ENCODE peak calls at places on chromosome 10, in eight cellular contexts. X, T, Z, K, V, F, C and M are unnamed samples. For H3K4me1, the result is how much of the 10 kb centered on the place peaks cover.

GRCh38 chr10:10313099-10313875 is 704.4 kb upstream of the CELF2 start:
- DNase-seq in V (no peak), K (no peak), F (no peak), C (no peak), T (no peak), X (no peak), Z (peak), M (no peak)

GRCh38 chr10:90193240-90193985 is 492.0 kb downstream of the KIF20B start:
- DNase-seq in X (no peak), T (no peak), C (peak), F (no peak), Z (peak), K (no peak), V (no peak), M (no peak)

GRCh38 chr10:96129387-96130325 is at the start of gene ZNF518A:
- DNase-seq in C (peak), Z (peak), K (peak), T (peak), X (peak), V (peak), F (peak), M (peak)

GRCh38 chr10:64785816-64786215 is 1264.6 kb downstream of the REEP3 start:
- DNase-seq in F (no peak), T (no peak), K (no peak), X (no peak), Z (no peak), C (no peak), V (no peak), M (no peak)

GRCh38 chr10:47152861-47153349 is 147.1 kb upstream of the GDF10 start:
- DNase-seq in X (no peak), K (no peak), Z (no peak), C (peak), T (no peak), F (no peak), V (no peak), M (no peak)

GRCh38 chr10:73414230-73414981 is 548 bp upstream of the ANXA7 start:
- DNase-seq in K (no peak), X (no peak), V (no peak), Z (no peak), T (no peak), F (no peak), C (peak), M (no peak)

GRCh38 chr10:59709472-59710125 is at the start of gene SLC16A9:
- DNase-seq in X (peak), Z (peak), F (no peak), K (peak), V (peak), C (peak), T (no peak), M (peak)

GRCh38 chr10:132685121-132685891 is 100.6 kb downstream of the NKX6-2 start:
- DNase-seq in K (no peak), Z (peak), V (no peak), F (no peak), C (peak), T (no peak), X (no peak), M (peak)

GRCh38 chr10:11595395-11595692 is 16.1 kb downstream of the USP6NL start:
- DNase-seq in Z (peak), X (no peak), C (peak), T (no peak), F (no peak), K (no peak), V (no peak), M (no peak)

GRCh38 chr10:13700461-13701144 is 113.8 kb downstream of the PRPF18 start:
- DNase-seq in X (no peak), F (no peak), V (no peak), C (no peak), Z (no peak), T (no peak), K (no peak), M (no peak)

GRCh38 chr10:7908541-7909210 is 90.4 kb downstream of the TAF3 start:
- DNase-seq in F (no peak), X (no peak), C (no peak), Z (peak), T (no peak), V (no peak), K (peak), M (no peak)

GRCh38 chr10:113056030-113056429 is 106.0 kb downstream of the TCF7L2 start:
- DNase-seq in V (no peak), C (no peak), F (no peak), X (no peak), T (no peak), Z (peak), K (no peak), M (no peak)

GRCh38 chr10:63976538-63976937 is 455.3 kb downstream of the REEP3 start:
- DNase-seq in T (no peak), F (no peak), K (peak), V (peak), C (peak), X (peak), Z (peak), M (peak)

GRCh38 chr10:88849224-88849623 is 2.4 kb downstream of the ANKRD22 start:
- DNase-seq in K (no peak), X (no peak), F (no peak), T (no peak), Z (peak), C (peak), V (no peak), M (no peak)

GRCh38 chr10:49298666-49298989 is 342 bp upstream of the C10orf71 start:
- DNase-seq in C (peak), F (no peak), X (peak), T (no peak), Z (no peak), V (no peak), K (no peak), M (peak)

GRCh38 chr10:68178592-68178991 is 53.3 kb downstream of the ATOH7 start:
- DNase-seq in V (no peak), K (no peak), T (no peak), X (no peak), F (no peak), Z (no peak), C (no peak), M (no peak)

GRCh38 chr10:69413221-69413865 is 3.4 kb downstream of the TACR2 start:
- DNase-seq in F (no peak), T (no peak), Z (peak), X (peak), C (peak), K (peak), V (peak), M (peak)

GRCh38 chr10:112584276-112584675 is 137.3 kb downstream of the VTI1A start:
- DNase-seq in K (no peak), F (no peak), X (no peak), T (no peak), V (no peak), Z (peak), C (peak), M (no peak)

GRCh38 chr10:57716884-57717283 is 550.8 kb downstream of the IPMK start:
- DNase-seq in Z (peak), T (no peak), K (no peak), F (no peak), X (no peak), V (peak), C (peak), M (peak)

GRCh38 chr10:5959581-5960069 is 17.7 kb downstream of the IL15RA start:
- DNase-seq in F (no peak), Z (no peak), X (no peak), K (no peak), T (no peak), C (no peak), V (no peak), M (no peak)

GRCh38 chr10:78532480-78533046 is 498.9 kb downstream of the RPS24 start:
- DNase-seq in C (no peak), K (peak), V (no peak), T (no peak), F (no peak), Z (no peak), X (no peak), M (no peak)

GRCh38 chr10:13417459-13418126 is 69.5 kb upstream of the SEPHS1 start:
- DNase-seq in T (no peak), V (no peak), K (no peak), F (no peak), C (no peak), X (no peak), Z (peak), M (no peak)

GRCh38 chr10:78416031-78416800 is 382.6 kb downstream of the RPS24 start:
- DNase-seq in C (peak), F (no peak), V (peak), X (no peak), Z (peak), K (peak), T (no peak), M (no peak)

GRCh38 chr10:46543379-46544014 is 13.0 kb downstream of the GPRIN2 start:
- DNase-seq in X (no peak), K (peak), Z (no peak), T (no peak), V (no peak), C (no peak), F (no peak), M (no peak)

GRCh38 chr10:63355682-63356081 is 110.1 kb downstream of the JMJD1C start:
- DNase-seq in F (no peak), Z (no peak), X (no peak), K (no peak), T (no peak), V (no peak), C (no peak), M (no peak)

GRCh38 chr10:48307584-48307983 is 1.1 kb downstream of the MAPK8 start:
- DNase-seq in V (no peak), Z (no peak), X (no peak), T (no peak), C (peak), K (no peak), F (no peak), M (no peak)

GRCh38 chr10:1204434-1205326 is 148.5 kb downstream of the WDR37 start:
- DNase-seq in Z (no peak), F (no peak), T (no peak), V (no peak), C (no peak), K (no peak), X (no peak), M (no peak)

GRCh38 chr10:92204238-92204637 is 86.6 kb downstream of the CPEB3 start:
- DNase-seq in X (no peak), Z (no peak), K (no peak), T (no peak), F (no peak), V (no peak), C (no peak), M (no peak)

GRCh38 chr10:98301664-98302319 is 33.8 kb upstream of the LOXL4 start:
- DNase-seq in V (no peak), C (no peak), Z (no peak), X (no peak), T (no peak), F (no peak), K (no peak), M (no peak)

GRCh38 chr10:89374716-89375115 is 3.1 kb upstream of the IFIT1B start:
- DNase-seq in C (no peak), V (no peak), X (no peak), T (no peak), Z (peak), K (peak), F (no peak), M (no peak)

GRCh38 chr10:70558871-70559810 is 43.4 kb downstream of the PRF1 start:
- DNase-seq in K (peak), X (peak), V (peak), F (peak), T (peak), C (peak), Z (peak), M (peak)

GRCh38 chr10:22534849-22535604 is 179.4 kb downstream of the PIP4K2A start:
- DNase-seq in Z (peak), V (no peak), K (no peak), C (peak), F (no peak), T (no peak), X (no peak), M (no peak)

GRCh38 chr10:71834343-71834674 is 16.7 kb downstream of the PSAP start:
- DNase-seq in V (no peak), T (no peak), K (no peak), Z (no peak), C (no peak), F (no peak), X (no peak), M (no peak)
- H3K27ac ChIP-seq in V (no peak), T (no peak), K (no peak), Z (no peak), C (no peak), F (no peak), X (no peak), M (no peak)

GRCh38 chr10:71999360-72000072 is 35.3 kb downstream of the CHST3 start:
- DNase-seq in K (peak), V (peak), T (no peak), Z (peak), C (peak), X (peak), F (no peak), M (peak)

GRCh38 chr10:72006026-72006425 is 41.8 kb downstream of the CHST3 start:
- DNase-seq in F (no peak), Z (no peak), T (no peak), K (no peak), X (no peak), V (no peak), C (no peak), M (no peak)

GRCh38 chr10:72000073-72001025 is 36.2 kb downstream of the CHST3 start:
- DNase-seq in V (no peak), F (no peak), Z (no peak), T (no peak), X (no peak), C (no peak), K (peak), M (no peak)

GRCh38 chr10:72001026-72001380 is 36.8 kb downstream of the CHST3 start:
- DNase-seq in V (no peak), T (no peak), F (no peak), C (peak), Z (no peak), K (peak), X (no peak), M (no peak)

GRCh38 chr10:72002354-72003295 is 38.4 kb downstream of the CHST3 start:
- DNase-seq in Z (no peak), C (no peak), X (no peak), K (no peak), V (no peak), T (no peak), F (no peak), M (no peak)
- H3K4me1 ChIP-seq in Z (under half), C (under half), X (half or more), K (under half), V (under half), T (under half), F (under half), M (under half)

GRCh38 chr10:62071846-62072281 is 170.4 kb downstream of the ARID5B start:
- DNase-seq in K (no peak), T (no peak), Z (peak), F (no peak), X (no peak), C (peak), V (no peak), M (peak)

GRCh38 chr10:62075912-62076311 is 174.4 kb downstream of the ARID5B start:
- DNase-seq in Z (peak), X (no peak), T (no peak), F (no peak), V (peak), K (no peak), C (peak), M (no peak)

GRCh38 chr10:62075414-62075813 is 173.9 kb downstream of the ARID5B start:
- DNase-seq in C (no peak), F (no peak), X (no peak), T (no peak), V (no peak), K (no peak), Z (no peak), M (no peak)

GRCh38 chr10:62072901-62073300 is 171.4 kb downstream of the ARID5B start:
- DNase-seq in X (no peak), T (no peak), K (no peak), V (no peak), C (peak), F (no peak), Z (peak), M (no peak)

GRCh38 chr10:62073429-62073828 is 171.9 kb downstream of the ARID5B start:
- DNase-seq in V (no peak), F (no peak), X (no peak), C (peak), K (no peak), T (no peak), Z (no peak), M (no peak)
- H3K27ac ChIP-seq in V (peak), F (no peak), X (no peak), C (peak), K (no peak), T (no peak), Z (no peak), M (no peak)

GRCh38 chr10:124723826-124724225 is 20.4 kb downstream of the FAM53B start:
- DNase-seq in X (no peak), F (no peak), K (no peak), Z (no peak), V (no peak), T (no peak), C (no peak), M (no peak)

GRCh38 chr10:124724279-124725027 is 19.7 kb downstream of the FAM53B start:
- DNase-seq in Z (no peak), K (peak), V (no peak), F (no peak), X (no peak), C (no peak), T (no peak), M (no peak)

GRCh38 chr10:124721295-124722052 is 22.7 kb downstream of the FAM53B start:
- DNase-seq in X (peak), K (peak), C (no peak), V (no peak), F (no peak), Z (no peak), T (no peak), M (no peak)

GRCh38 chr10:124725171-124725631 is 19.0 kb downstream of the FAM53B start:
- DNase-seq in X (no peak), C (no peak), V (no peak), T (no peak), F (no peak), Z (no peak), K (peak), M (no peak)

GRCh38 chr10:124722812-124723783 is 21.1 kb downstream of the FAM53B start:
- DNase-seq in C (peak), X (no peak), T (no peak), Z (no peak), K (peak), V (no peak), F (no peak), M (no peak)
- H3K4me1 ChIP-seq in C (under half), X (half or more), T (half or more), Z (under half), K (half or more), V (under half), F (half or more), M (under half)

GRCh38 chr10:121667948-121668335 is 69.7 kb upstream of the FGFR2 start:
- DNase-seq in K (no peak), C (no peak), X (no peak), V (no peak), F (no peak), Z (peak), T (no peak), M (no peak)
- H3K27ac ChIP-seq in K (no peak), C (no peak), X (no peak), V (no peak), F (no peak), Z (no peak), T (no peak), M (no peak)

GRCh38 chr10:103550229-103550628 is 56.7 kb downstream of the NEURL1 start:
- DNase-seq in K (no peak), T (no peak), Z (no peak), X (no peak), C (no peak), V (no peak), F (no peak), M (no peak)
- H3K4me1 ChIP-seq in K (under half), T (under half), Z (under half), X (under half), C (under half), V (under half), F (under half), M (under half)

GRCh38 chr10:119595715-119596515 is 849 bp downstream of the TIAL1 start:
- DNase-seq in F (peak), K (peak), T (no peak), V (peak), C (peak), Z (peak), X (peak), M (peak)

GRCh38 chr10:119596537-119597404 is at the start of gene TIAL1:
- DNase-seq in F (peak), X (peak), K (peak), C (peak), T (peak), V (peak), Z (peak), M (peak)

GRCh38 chr10:119598397-119598796 is 1.6 kb upstream of the TIAL1 start:
- DNase-seq in Z (no peak), C (no peak), K (no peak), F (no peak), V (no peak), X (no peak), T (no peak), M (no peak)

GRCh38 chr10:119595134-119595714 is 1.5 kb downstream of the TIAL1 start:
- DNase-seq in T (no peak), F (no peak), X (no peak), C (peak), V (peak), Z (peak), K (no peak), M (peak)

GRCh38 chr10:119597405-119598186 is 832 bp upstream of the TIAL1 start:
- DNase-seq in X (no peak), V (peak), F (no peak), Z (no peak), C (no peak), K (no peak), T (no peak), M (no peak)
- H3K27ac ChIP-seq in X (peak), V (peak), F (peak), Z (peak), C (peak), K (no peak), T (peak), M (peak)

DNA sequence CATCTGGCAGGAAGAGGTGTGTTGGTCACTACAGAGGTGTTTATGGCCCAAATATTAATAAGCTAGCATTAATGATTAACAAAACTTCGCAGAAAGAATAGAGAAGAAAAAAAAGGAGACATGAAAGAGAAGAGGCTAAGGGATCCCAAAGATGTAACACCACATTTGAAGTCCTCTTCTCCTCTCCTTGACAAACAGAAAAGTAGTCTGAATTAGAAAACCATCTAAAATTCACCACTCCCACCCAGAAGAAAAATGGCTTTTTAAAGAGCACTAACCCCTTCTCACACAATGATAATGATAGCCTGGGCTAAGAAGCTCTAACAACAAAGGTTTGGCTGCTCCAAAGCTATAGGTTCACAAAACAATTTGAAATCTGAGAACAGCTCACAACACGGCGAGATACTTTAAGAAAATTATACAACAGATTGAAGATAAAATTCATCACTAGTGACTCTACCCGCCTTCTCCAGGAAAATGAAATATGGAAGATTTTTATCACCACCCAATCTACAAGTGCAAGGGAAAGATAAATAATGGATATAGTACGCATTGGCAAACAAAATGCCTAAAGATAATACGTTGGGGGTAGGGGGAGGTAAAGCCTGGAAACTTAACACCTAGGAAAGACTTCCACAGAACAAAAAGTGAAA is 7.4 kb downstream of the ITGB1 start:
- DNase-seq in X (no peak), K (no peak), T (no peak), F (no peak), C (no peak), Z (no peak), V (peak), M (peak)
- H3K4me1 ChIP-seq in X (half or more), K (under half), T (half or more), F (under half), C (half or more), Z (under half), V (half or more), M (half or more)